ENCODE peak calls at places on chromosomes 3 and 15, in five cellular contexts. C is mesothelial cell of epicardium, F is stomach, E is ovary, Z is right lobe of liver. D is an unnamed sample.

GRCh38 chr3:65883614-65884013 is 155.1 kb downstream of the MAGI1 start:
- DNase-seq in C (no peak), F (no peak), E (no peak), Z (no peak), D (no peak)

GRCh38 chr3:190366145-190366544 is 21.8 kb upstream of the CLDN16 start:
- DNase-seq in C (no peak), F (no peak), Z (no peak), E (no peak), D (peak; percentile 41)

GRCh38 chr3:42654331-42655201 is 1.1 kb downstream of the ZBTB47 start:
- DNase-seq in F (peak; percentile 42), Z (no peak), E (peak; percentile 79), C (peak; percentile 79), D (peak; percentile 46)

GRCh38 chr15:35320911-35321310 is 225.1 kb downstream of the DPH6 start:
- DNase-seq in F (no peak), C (no peak), E (no peak), Z (no peak), D (no peak)

GRCh38 chr3:25581335-25581734 is 83.4 kb downstream of the TOP2B start:
- DNase-seq in C (no peak), Z (no peak), F (no peak), E (no peak), D (no peak)

GRCh38 chr15:71083349-71083748 is 31.9 kb upstream of the THSD4 start:
- DNase-seq in Z (no peak), F (no peak), C (no peak), E (peak; percentile 37), D (no peak)

GRCh38 chr3:171260430-171260829 is 199.8 kb downstream of the TNIK start:
- DNase-seq in E (no peak), C (no peak), F (no peak), Z (no peak), D (no peak)

GRCh38 chr3:165642761-165643432 is 194.3 kb downstream of the BCHE start:
- DNase-seq in C (peak; percentile 58), E (no peak), F (no peak), Z (peak; percentile 51), D (peak; percentile 84)

GRCh38 chr3:168990111-168990510 is 673.4 kb downstream of the MECOM start:
- DNase-seq in Z (no peak), F (no peak), C (no peak), E (no peak), D (no peak)

GRCh38 chr15:98433302-98433701 is 215.0 kb upstream of the IGF1R start:
- DNase-seq in E (no peak), F (no peak), Z (no peak), C (no peak), D (no peak)

GRCh38 chr15:40002295-40002694 is 36.7 kb downstream of the SRP14 start:
- DNase-seq in F (peak; percentile 52), E (no peak), C (no peak), Z (peak; percentile 82), D (no peak)

GRCh38 chr3:187738400-187739124 is 6.7 kb downstream of the BCL6 start:
- DNase-seq in F (peak; percentile 87), Z (peak; percentile 93), E (peak; percentile 91), C (peak; percentile 75), D (peak; percentile 90)

GRCh38 chr3:48208088-48208487 is 15.2 kb upstream of the CAMP start:
- DNase-seq in F (no peak), C (no peak), E (no peak), Z (no peak), D (no peak)

GRCh38 chr15:78242128-78242527 is 7.8 kb upstream of the ACSBG1 start:
- DNase-seq in Z (no peak), E (no peak), C (no peak), F (no peak), D (peak; percentile 47)

GRCh38 chr3:150216041-150216811 is 191.9 kb upstream of the TSC22D2 start:
- DNase-seq in C (no peak), E (peak; percentile 43), F (no peak), Z (no peak), D (peak; percentile 94)

GRCh38 chr3:38313685-38314084 is 31.6 kb downstream of the SLC22A14 start:
- DNase-seq in C (no peak), F (no peak), E (no peak), Z (no peak), D (no peak)

GRCh38 chr15:56715220-56715619 is 18.1 kb downstream of the ZNF280D start:
- DNase-seq in C (no peak), F (no peak), Z (no peak), E (no peak), D (no peak)

GRCh38 chr3:129313983-129314756 is 35.5 kb downstream of the HMCES start:
- DNase-seq in C (no peak), Z (no peak), E (no peak), F (no peak), D (no peak)

GRCh38 chr3:172201136-172201989 is 162.0 kb downstream of the FNDC3B start:
- DNase-seq in E (peak; percentile 76), Z (peak; percentile 82), F (peak; percentile 73), C (no peak), D (peak; percentile 83)

GRCh38 chr15:83919319-83919830 is 265.5 kb downstream of the ADAMTSL3 start:
- DNase-seq in C (no peak), E (no peak), Z (no peak), F (no peak), D (no peak)

DNA sequence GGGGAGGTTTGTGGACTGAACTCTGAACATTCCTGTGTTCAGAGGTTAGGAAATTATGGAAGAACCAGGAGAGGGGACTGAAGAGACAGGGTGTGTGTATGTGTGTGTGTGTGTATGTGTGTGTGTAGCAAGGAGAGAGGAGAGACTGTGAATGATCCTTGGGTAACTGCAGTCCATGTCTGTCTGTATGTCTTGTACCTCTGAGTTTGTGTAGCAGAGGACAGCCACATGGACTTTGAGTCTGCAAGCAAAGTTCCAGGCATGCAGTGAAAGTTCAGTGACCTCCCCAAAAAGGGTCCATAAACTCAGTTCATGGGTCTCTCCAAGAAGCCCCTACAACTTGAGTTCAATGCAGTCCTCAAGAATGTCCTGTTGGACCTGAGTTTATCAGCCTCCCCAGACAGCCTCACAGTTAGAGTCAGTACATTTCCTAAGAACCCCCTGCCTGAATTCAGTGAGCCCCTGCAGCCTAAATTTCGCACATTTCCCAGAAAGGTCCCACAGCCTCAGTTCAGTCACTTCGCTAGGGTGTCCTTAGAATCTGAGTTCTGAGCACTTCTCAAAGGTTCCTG is 28.3 kb upstream of the HERC1 start:
- DNase-seq in E (no peak), Z (no peak), C (no peak), F (no peak), D (no peak)
- TF ChIP-seq CTCF in E (no peak), Z (no peak), C (no peak), F (no peak), D (no peak)

GRCh38 chr3:157499342-157499963 is 3.8 kb downstream of the VEPH1 start:
- DNase-seq in F (peak; percentile 73), C (peak; percentile 81), Z (peak; percentile 47), E (no peak), D (no peak)
- TF ChIP-seq CTCF in F (no peak), C (no peak), Z (no peak), E (no peak), D (no peak)

GRCh38 chr15:48304398-48304797 is 26.8 kb upstream of the DUT start:
- DNase-seq in E (no peak), F (no peak), C (no peak), Z (no peak), D (no peak)

GRCh38 chr15:48298914-48299313 is 32.3 kb upstream of the DUT start:
- DNase-seq in Z (no peak), E (no peak), C (no peak), F (no peak), D (no peak)

GRCh38 chr15:48297668-48298067 is 33.6 kb upstream of the DUT start:
- DNase-seq in F (no peak), E (no peak), Z (no peak), C (no peak), D (no peak)

DNA sequence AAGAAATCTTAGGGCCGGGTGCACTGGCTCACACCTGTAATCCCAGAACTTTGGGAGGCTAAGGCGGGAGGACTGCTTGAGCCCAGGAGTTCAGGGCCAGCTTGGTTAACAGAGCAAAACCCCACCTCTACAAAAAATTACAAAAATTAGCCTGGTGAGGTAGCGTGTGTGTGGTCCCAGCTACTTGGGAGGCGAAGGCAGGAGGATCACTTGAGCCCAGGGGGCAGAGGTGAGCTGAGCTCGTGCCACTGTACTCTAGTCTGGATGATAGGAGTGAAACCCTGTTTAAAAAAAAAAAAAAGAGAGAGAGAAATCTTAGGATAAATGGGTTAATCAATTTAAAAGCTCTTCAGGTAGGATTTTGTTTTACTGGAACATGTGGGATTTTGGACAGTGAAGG is 31.2 kb upstream of the DUT start:
- DNase-seq in E (no peak), C (no peak), Z (no peak), F (no peak), D (no peak)
- TF ChIP-seq CTCF in E (no peak), C (no peak), Z (no peak), F (no peak), D (no peak)

DNA sequence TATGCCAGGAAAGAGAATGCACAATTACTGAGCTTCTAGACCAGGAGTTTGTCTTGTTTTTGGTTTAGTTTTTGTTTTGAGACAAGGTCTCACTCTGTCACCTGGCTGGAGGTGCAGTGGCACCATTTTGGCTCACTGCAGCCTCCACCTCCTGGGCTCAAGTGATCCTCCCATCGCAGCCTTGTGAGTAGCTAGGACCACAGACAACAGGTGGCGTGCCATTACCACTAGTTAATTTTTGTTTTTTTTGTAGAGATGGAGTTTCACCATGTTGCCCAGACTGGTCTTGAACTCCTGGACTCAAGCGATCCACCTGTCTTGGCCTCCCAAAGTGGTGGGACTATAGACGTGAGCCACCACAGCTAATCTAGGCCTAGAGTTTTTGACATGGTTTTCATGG is 104.4 kb upstream of the CCDC54 start:
- DNase-seq in Z (no peak), C (no peak), E (no peak), F (no peak), D (no peak)
- TF ChIP-seq CTCF in Z (no peak), C (no peak), E (no peak), F (no peak), D (no peak)

GRCh38 chr3:30747771-30748281 is 141.4 kb downstream of the TGFBR2 start:
- DNase-seq in C (no peak), E (no peak), F (no peak), Z (no peak), D (peak; percentile 67)
- TF ChIP-seq CTCF in C (no peak), E (peak; percentile 45), F (no peak), Z (peak; percentile 70), D (peak; percentile 73)

GRCh38 chr3:16543242-16543864 is 29.9 kb upstream of the RFTN1 start:
- DNase-seq in C (no peak), Z (no peak), E (no peak), F (no peak), D (no peak)
- TF ChIP-seq CTCF in C (no peak), Z (no peak), E (no peak), F (no peak), D (no peak)

DNA sequence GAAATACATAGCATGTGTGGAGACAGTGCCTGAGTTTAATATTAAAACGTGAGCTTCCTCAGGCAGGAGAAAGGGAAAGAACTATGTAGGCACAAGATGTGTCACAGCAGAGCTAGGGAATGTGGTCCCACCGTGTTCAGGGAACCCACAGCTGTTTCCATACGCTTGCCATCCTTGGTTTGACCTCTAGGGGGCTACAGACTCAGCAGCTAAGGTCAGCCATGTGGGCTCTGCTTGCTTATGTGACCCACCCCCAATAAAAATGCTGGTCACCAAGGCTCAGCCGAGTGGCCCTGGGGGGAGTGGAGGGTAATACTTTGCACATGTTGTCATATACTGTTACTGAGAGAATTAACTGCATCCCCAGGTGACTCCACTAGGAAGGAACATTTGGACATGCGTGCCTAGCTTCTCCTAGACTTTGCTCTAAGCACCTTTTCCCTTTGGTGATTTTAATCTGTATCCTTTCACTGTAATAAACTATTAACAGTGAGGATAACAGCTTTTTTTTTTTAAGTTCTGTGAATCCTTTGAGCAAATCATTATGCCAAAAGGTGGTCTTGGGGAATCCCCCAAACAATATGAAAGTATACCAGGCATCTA is 3.3 kb downstream of the TUBGCP5 start:
- DNase-seq in E (no peak), C (peak; percentile 56), F (peak; percentile 36), Z (no peak), D (peak; percentile 71)
- TF ChIP-seq CTCF in E (no peak), C (peak; percentile 75), F (no peak), Z (peak; percentile 63), D (peak; percentile 88)

D was measured in A673.